ENCODE peak calls at places on chromosome 10, in five cellular contexts. G is right lobe of liver, K is adrenal gland, A is colonic mucosa, C is heart right ventricle. X is an unnamed sample. For H3K4me1, the result is how much of the 10 kb centered on the place peaks cover.

GRCh38 chr10:75982611-75983369 is 551.4 kb downstream of the LRMDA start:
- DNase-seq in G (no peak), K (peak), A (no peak), C (no peak), X (peak)

GRCh38 chr10:95741807-95742528 is 14.0 kb upstream of the ENTPD1 start:
- DNase-seq in G (no peak), K (peak), A (peak), C (peak), X (no peak)

GRCh38 chr10:16735626-16736025 is 81.6 kb downstream of the RSU1 start:
- DNase-seq in G (no peak), K (no peak), A (no peak), C (no peak), X (no peak)

GRCh38 chr10:37535459-37536246 is 321.8 kb downstream of the ZNF248 start:
- DNase-seq in G (no peak), K (no peak), A (no peak), C (no peak), X (no peak)

GRCh38 chr10:123865880-123866279 is 25.7 kb downstream of the CPXM2 start:
- DNase-seq in G (no peak), K (no peak), A (no peak), C (no peak), X (no peak)

GRCh38 chr10:44382131-44382858 is 2.6 kb downstream of the CXCL12 start:
- DNase-seq in G (no peak), K (no peak), A (no peak), C (peak), X (peak)

GRCh38 chr10:132223156-132223590 is 36.4 kb downstream of the DPYSL4 start:
- DNase-seq in G (peak), K (peak), A (peak), C (peak), X (peak)

GRCh38 chr10:97921581-97922377 is 72.1 kb downstream of the GOLGA7B start:
- DNase-seq in G (no peak), K (peak), A (no peak), C (peak), X (peak)

GRCh38 chr10:44648691-44649090 is 262.4 kb upstream of the TMEM72 start:
- DNase-seq in G (no peak), K (no peak), A (no peak), C (no peak), X (no peak)

GRCh38 chr10:31961675-31962074 is 33.0 kb upstream of the ARHGAP12 start:
- DNase-seq in G (no peak), K (no peak), A (no peak), C (no peak), X (no peak)

GRCh38 chr10:49656845-49657493 is 22.5 kb upstream of the C10orf53 start:
- DNase-seq in G (peak), K (no peak), A (no peak), C (no peak), X (no peak)

GRCh38 chr10:33150146-33150545 is 184.3 kb downstream of the NRP1 start:
- DNase-seq in G (no peak), K (no peak), A (no peak), C (no peak), X (no peak)

GRCh38 chr10:1604246-1604645 is 133.1 kb downstream of the ADARB2 start:
- DNase-seq in G (no peak), K (no peak), A (no peak), C (no peak), X (no peak)

GRCh38 chr10:113911839-113912238 is 57.4 kb downstream of the NHLRC2 start:
- DNase-seq in G (no peak), K (no peak), A (no peak), C (no peak), X (no peak)

DNA sequence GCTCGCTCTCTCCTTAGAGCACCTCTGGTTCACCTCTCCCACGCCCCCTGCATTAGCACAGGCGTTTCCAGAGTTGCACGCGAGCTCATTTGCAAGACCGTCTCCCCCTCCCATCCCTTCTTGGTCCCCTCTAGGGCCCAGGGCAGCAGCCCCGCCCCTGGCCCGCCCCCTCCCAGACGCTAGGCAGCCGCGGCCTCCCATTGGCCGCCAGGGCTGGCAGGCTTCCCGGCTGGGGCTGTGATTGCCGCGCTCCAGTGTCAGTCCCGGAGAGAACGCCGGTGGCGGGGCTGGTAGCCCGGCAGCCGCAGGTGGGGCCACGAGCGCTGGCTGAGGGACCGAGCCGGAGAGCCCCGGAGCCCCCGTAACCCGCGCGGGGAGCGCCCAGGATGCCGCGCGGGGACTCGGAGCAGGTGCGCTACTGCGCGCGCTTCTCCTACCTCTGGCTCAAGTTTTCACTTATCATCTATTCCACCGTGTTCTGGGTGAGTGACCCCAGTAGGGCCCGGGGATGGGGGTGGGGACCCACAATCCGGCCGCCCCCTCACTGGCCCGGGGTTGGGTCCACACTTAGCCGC is at the start of gene TSPAN15:
- DNase-seq in G (peak), K (peak), A (peak), C (peak), X (peak)
- H3K27ac ChIP-seq in G (no peak), K (peak), A (peak), C (peak), X (peak)

GRCh38 chr10:35390843-35391152 is 54.5 kb downstream of the CCNY start:
- DNase-seq in G (no peak), K (no peak), A (no peak), C (no peak), X (no peak)

GRCh38 chr10:35390441-35390840 is 54.1 kb downstream of the CCNY start:
- DNase-seq in G (no peak), K (no peak), A (no peak), C (no peak), X (no peak)

GRCh38 chr10:35392482-35393230 is 56.3 kb downstream of the CCNY start:
- DNase-seq in G (no peak), K (no peak), A (no peak), C (no peak), X (no peak)

GRCh38 chr10:35391954-35392262 is 55.6 kb downstream of the CCNY start:
- DNase-seq in G (no peak), K (no peak), A (no peak), C (no peak), X (no peak)

DNA sequence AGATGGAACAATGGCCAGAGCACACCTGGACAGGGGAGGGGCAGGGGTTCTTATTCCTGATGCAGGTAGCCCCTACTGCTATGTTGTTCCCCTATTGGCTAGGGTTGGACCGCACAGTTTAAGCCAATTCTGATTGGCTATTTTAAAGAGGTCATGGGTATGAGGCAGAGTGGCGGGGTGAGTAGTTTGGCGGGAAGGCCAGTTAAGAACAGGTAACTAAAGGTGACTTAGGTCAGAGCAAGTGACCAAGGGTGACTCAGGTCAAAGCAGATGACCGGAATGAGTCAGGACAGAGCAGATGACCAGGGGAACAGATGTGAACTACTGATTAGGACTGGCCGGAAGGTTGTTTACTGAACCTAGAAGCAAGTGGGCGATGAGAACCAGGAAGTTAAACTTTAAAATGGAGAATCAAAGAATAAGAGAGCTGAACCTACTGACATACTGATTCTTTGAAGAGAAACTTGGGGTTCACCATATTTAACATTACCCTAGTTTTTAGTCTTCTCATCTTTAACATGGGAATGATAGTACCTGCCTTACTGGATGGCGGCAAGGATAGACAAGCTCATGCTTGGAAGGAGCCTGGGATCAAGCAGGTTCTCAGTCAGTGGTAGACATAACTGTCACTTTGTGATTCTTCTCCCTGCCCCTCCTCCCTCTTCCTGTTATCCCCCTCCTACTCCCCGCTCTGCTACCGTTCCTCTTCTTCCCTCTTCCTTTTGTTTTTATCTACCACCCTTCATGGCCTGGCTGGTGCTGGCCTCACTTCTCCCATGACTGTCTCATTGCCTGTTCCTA is 55.0 kb downstream of the CCNY start:
- DNase-seq in G (no peak), K (no peak), A (no peak), C (no peak), X (no peak)
- H3K4me1 ChIP-seq in G (under half), K (under half), A (under half), C (half or more), X (under half)

DNA sequence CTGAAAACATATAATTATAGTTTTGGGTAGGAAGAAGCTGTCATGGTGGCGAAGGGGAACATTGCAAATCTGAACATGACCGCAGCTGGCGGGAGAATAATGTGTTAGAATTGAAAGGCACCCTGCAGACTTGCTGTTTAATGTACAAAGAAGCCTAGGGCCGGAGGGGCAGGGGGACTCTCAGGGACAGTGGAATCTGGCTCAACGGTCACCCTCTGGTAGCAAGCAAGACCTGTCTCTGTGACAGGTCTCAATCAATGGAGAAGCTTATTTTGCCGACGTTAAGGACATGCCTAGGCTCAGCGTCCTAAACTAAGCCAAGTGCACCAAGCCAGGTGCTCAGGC is 177.3 kb downstream of the NSUN6 start:
- DNase-seq in G (no peak), K (no peak), A (no peak), C (no peak), X (no peak)
- H3K4me3 ChIP-seq in G (no peak), K (no peak), A (no peak), C (no peak), X (no peak)

GRCh38 chr10:12181065-12181775 is 14.5 kb downstream of the NUDT5 start:
- DNase-seq in G (no peak), K (no peak), A (no peak), C (no peak), X (no peak)
- H3K27ac ChIP-seq in G (no peak), K (no peak), A (no peak), C (no peak), X (no peak)

DNA sequence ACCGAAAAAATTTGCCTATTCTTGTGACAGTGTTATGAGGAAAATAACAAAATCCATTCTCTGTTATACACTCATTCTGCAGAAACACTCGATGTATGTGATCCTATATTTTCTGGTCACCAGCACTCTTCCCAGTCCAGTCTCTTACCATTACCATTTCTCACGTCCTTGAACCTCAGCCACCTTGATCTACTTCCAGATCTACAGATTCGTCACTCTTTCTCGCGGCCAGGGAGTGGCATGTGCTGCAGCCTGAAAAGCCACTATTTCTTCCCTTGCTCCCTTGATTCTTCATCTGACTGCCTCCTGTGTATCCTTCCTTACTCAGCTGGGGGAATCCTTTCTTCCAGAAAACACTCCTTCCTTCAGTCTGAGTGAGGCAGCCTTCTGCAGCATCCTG is 14.1 kb upstream of the TAF3 start:
- DNase-seq in G (no peak), K (no peak), A (no peak), C (no peak), X (no peak)
- H3K4me1 ChIP-seq in G (under half), K (under half), A (under half), C (under half), X (under half)

X was measured in breast epithelium.